ENCODE peak calls at places on chromosomes 16 and 17, in ten cellular contexts. E is heart left ventricle, V is H54, Y is IMR-90, B is ovary, L is tibial nerve, J is lower leg skin, P is right lobe of liver, K is transverse colon, S is sigmoid colon. A is an unnamed sample.

GRCh38 chr17:74877592-74878543 is 5.1 kb upstream of the FDXR start:
- DNase-seq in E (no peak), V (no peak), Y (no peak), B (peak), L (no peak), J (no peak), P (no peak), K (peak), S (no peak), A (no peak)

GRCh38 chr17:2050871-2051387 is 4.0 kb upstream of the HIC1 start:
- DNase-seq in E (peak), V (no peak), Y (peak), B (peak), L (no peak), J (no peak), P (no peak), K (peak), S (peak), A (no peak)

GRCh38 chr16:66717112-66717675 is 20.7 kb upstream of the CMTM4 start:
- DNase-seq in E (peak), V (no peak), Y (peak), B (peak), L (no peak), J (no peak), P (no peak), K (peak), S (no peak), A (peak)

GRCh38 chr16:3983081-3983520 is 102.6 kb upstream of the CREBBP start:
- DNase-seq in E (peak), V (peak), Y (peak), B (peak), L (peak), J (no peak), P (peak), K (peak), S (peak), A (peak)

GRCh38 chr17:60040843-60041242 is 37.9 kb downstream of the HEATR6 start:
- DNase-seq in E (no peak), V (no peak), Y (no peak), B (no peak), L (no peak), J (no peak), P (no peak), K (no peak), S (no peak), A (no peak)

GRCh38 chr17:35984140-35984539 is 2.4 kb downstream of the CCL14 start:
- DNase-seq in E (no peak), V (no peak), Y (no peak), B (no peak), L (no peak), J (peak), P (no peak), K (no peak), S (no peak), A (no peak)

GRCh38 chr17:39927928-39928867 is 666 bp downstream of the LRRC3C start:
- DNase-seq in E (peak), V (no peak), Y (no peak), B (peak), L (no peak), J (peak), P (peak), K (peak), S (peak), A (no peak)

GRCh38 chr16:72008424-72009216 is at the start of gene DHODH:
- DNase-seq in E (peak), V (peak), Y (peak), B (peak), L (peak), J (peak), P (peak), K (peak), S (peak), A (peak)

GRCh38 chr16:70437582-70438324 is 1.1 kb downstream of the ST3GAL2 start:
- DNase-seq in E (no peak), V (no peak), Y (peak), B (no peak), L (no peak), J (no peak), P (no peak), K (no peak), S (no peak), A (peak)

GRCh38 chr17:12472613-12473173 is 193.0 kb upstream of the MYOCD start:
- DNase-seq in E (no peak), V (no peak), Y (peak), B (no peak), L (no peak), J (no peak), P (no peak), K (no peak), S (peak), A (no peak)

GRCh38 chr16:18933501-18933900 is 7.3 kb upstream of the SMG1 start:
- DNase-seq in E (no peak), V (no peak), Y (no peak), B (no peak), L (no peak), J (peak), P (no peak), K (no peak), S (no peak), A (no peak)

GRCh38 chr16:96935-97381 is 18.9 kb downstream of the MPG start:
- DNase-seq in E (peak), V (peak), Y (peak), B (peak), L (peak), J (peak), P (peak), K (peak), S (peak), A (peak)
- TF ChIP-seq POLR2A in E (no peak), V (no peak), Y (peak), B (peak), L (no peak), J (no peak), P (no peak), K (no peak), S (no peak), A (no peak)

GRCh38 chr17:1003633-1003971 is 6.7 kb downstream of the TIMM22 start:
- DNase-seq in E (no peak), V (no peak), Y (no peak), B (no peak), L (no peak), J (no peak), P (no peak), K (no peak), S (no peak), A (no peak)

GRCh38 chr17:1000597-1001490 is 3.9 kb downstream of the TIMM22 start:
- DNase-seq in E (no peak), V (no peak), Y (peak), B (no peak), L (no peak), J (no peak), P (no peak), K (no peak), S (no peak), A (no peak)

GRCh38 chr17:1001640-1002411 is 4.9 kb downstream of the TIMM22 start:
- DNase-seq in E (no peak), V (no peak), Y (peak), B (no peak), L (peak), J (no peak), P (no peak), K (no peak), S (no peak), A (no peak)

GRCh38 chr17:1002771-1003555 is 6.0 kb downstream of the TIMM22 start:
- DNase-seq in E (no peak), V (no peak), Y (peak), B (no peak), L (no peak), J (no peak), P (no peak), K (no peak), S (no peak), A (no peak)

GRCh38 chr17:1002412-1002753 is 5.5 kb downstream of the TIMM22 start:
- DNase-seq in E (no peak), V (no peak), Y (peak), B (no peak), L (no peak), J (no peak), P (no peak), K (no peak), S (no peak), A (no peak)
- TF ChIP-seq POLR2A in E (no peak), V (no peak), Y (no peak), B (no peak), L (no peak), J (no peak), P (no peak), K (no peak), S (no peak), A (no peak)

GRCh38 chr16:5442986-5443385 is 345.4 kb upstream of the EEF2KMT start:
- DNase-seq in E (no peak), V (no peak), Y (no peak), B (no peak), L (no peak), J (no peak), P (no peak), K (no peak), S (no peak), A (no peak)
- TF ChIP-seq POLR2A in E (no peak), V (no peak), Y (no peak), B (no peak), L (no peak), J (no peak), P (no peak), K (no peak), S (no peak), A (no peak)

GRCh38 chr17:81398855-81399451 is 3.7 kb downstream of the BAHCC1 start:
- DNase-seq in E (no peak), V (no peak), Y (no peak), B (no peak), L (no peak), J (no peak), P (no peak), K (no peak), S (no peak), A (peak)
- TF ChIP-seq POLR2A in E (no peak), V (peak), Y (no peak), B (no peak), L (no peak), J (no peak), P (no peak), K (no peak), S (no peak), A (no peak)

GRCh38 chr17:61862975-61863800 is at the start of gene BRIP1:
- DNase-seq in E (peak), V (peak), Y (peak), B (peak), L (peak), J (peak), P (peak), K (peak), S (peak), A (peak)
- TF ChIP-seq POLR2A in E (no peak), V (no peak), Y (peak), B (no peak), L (no peak), J (no peak), P (peak), K (peak), S (no peak), A (peak)

GRCh38 chr17:29178750-29179231 is 1.4 kb downstream of the MYO18A start:
- DNase-seq in E (no peak), V (no peak), Y (no peak), B (no peak), L (no peak), J (peak), P (no peak), K (peak), S (no peak), A (no peak)

GRCh38 chr17:29180788-29181160 is 576 bp upstream of the MYO18A start:
- DNase-seq in E (no peak), V (no peak), Y (no peak), B (no peak), L (no peak), J (no peak), P (no peak), K (no peak), S (no peak), A (no peak)

GRCh38 chr17:29180051-29180787 is at the start of gene MYO18A:
- DNase-seq in E (peak), V (peak), Y (peak), B (peak), L (peak), J (peak), P (peak), K (peak), S (peak), A (peak)

GRCh38 chr17:29177871-29178749 is 2.1 kb downstream of the MYO18A start:
- DNase-seq in E (no peak), V (no peak), Y (no peak), B (no peak), L (no peak), J (peak), P (peak), K (peak), S (no peak), A (no peak)

GRCh38 chr17:29179232-29180036 is 764 bp downstream of the MYO18A start:
- DNase-seq in E (peak), V (peak), Y (no peak), B (peak), L (no peak), J (peak), P (peak), K (peak), S (no peak), A (no peak)
- TF ChIP-seq POLR2A in E (no peak), V (no peak), Y (no peak), B (no peak), L (no peak), J (no peak), P (peak), K (peak), S (peak), A (no peak)

A was measured in NB4.